ENCODE peak calls at places on chromosomes 7 and 10, in five cellular contexts. One of them, this sample, is unnamed.

GRCh38 chr10:100148353-100149211 is 37.2 kb downstream of the ERLIN1 start:
- DNase-seq in HFF-Myc: peak
- DNase-seq in GM12865: peak
- DNase-seq in type B pancreatic cell: no peak
- DNase-seq in AG04450: no peak
- DNase-seq in this sample: peak

GRCh38 chr10:115171392-115171960 is 78.3 kb downstream of the ATRNL1 start:
- DNase-seq in HFF-Myc: no peak
- DNase-seq in GM12865: peak
- DNase-seq in type B pancreatic cell: no peak
- DNase-seq in AG04450: no peak
- DNase-seq in this sample: no peak

GRCh38 chr10:102670871-102671434 is 26.7 kb downstream of the TRIM8 start:
- DNase-seq in HFF-Myc: no peak
- DNase-seq in GM12865: no peak
- DNase-seq in type B pancreatic cell: no peak
- DNase-seq in AG04450: no peak
- DNase-seq in this sample: no peak

GRCh38 chr10:8137726-8138125 is 83.2 kb downstream of the GATA3 start:
- DNase-seq in HFF-Myc: no peak
- DNase-seq in GM12865: peak
- DNase-seq in type B pancreatic cell: no peak
- DNase-seq in AG04450: no peak
- DNase-seq in this sample: no peak

GRCh38 chr7:134018321-134018720 is 108.8 kb upstream of the LRGUK start:
- DNase-seq in HFF-Myc: no peak
- DNase-seq in GM12865: no peak
- DNase-seq in type B pancreatic cell: no peak
- DNase-seq in AG04450: no peak
- DNase-seq in this sample: no peak

GRCh38 chr7:50599385-50599784 is 34.2 kb upstream of the DDC start:
- DNase-seq in HFF-Myc: no peak
- DNase-seq in GM12865: no peak
- DNase-seq in type B pancreatic cell: no peak
- DNase-seq in AG04450: no peak
- DNase-seq in this sample: no peak

GRCh38 chr7:82339958-82340357 is 103.6 kb downstream of the CACNA2D1 start:
- DNase-seq in HFF-Myc: no peak
- DNase-seq in GM12865: no peak
- DNase-seq in type B pancreatic cell: no peak
- DNase-seq in AG04450: no peak
- DNase-seq in this sample: no peak

GRCh38 chr7:36601596-36601995 is 122.7 kb downstream of the AOAH start:
- DNase-seq in HFF-Myc: no peak
- DNase-seq in GM12865: no peak
- DNase-seq in type B pancreatic cell: no peak
- DNase-seq in AG04450: no peak
- DNase-seq in this sample: no peak

GRCh38 chr10:75043256-75044121 is 68.0 kb upstream of the SAMD8 start:
- DNase-seq in HFF-Myc: no peak
- DNase-seq in GM12865: no peak
- DNase-seq in type B pancreatic cell: no peak
- DNase-seq in AG04450: no peak
- DNase-seq in this sample: peak

GRCh38 chr7:79046061-79046460 is 407.4 kb downstream of the MAGI2 start:
- DNase-seq in HFF-Myc: no peak
- DNase-seq in GM12865: no peak
- DNase-seq in type B pancreatic cell: no peak
- DNase-seq in AG04450: no peak
- DNase-seq in this sample: no peak

GRCh38 chr7:100465702-100466311 is 1.7 kb upstream of the SPACDR start:
- DNase-seq in HFF-Myc: no peak
- DNase-seq in GM12865: no peak
- DNase-seq in type B pancreatic cell: no peak
- DNase-seq in AG04450: no peak
- DNase-seq in this sample: peak

GRCh38 chr10:30877111-30877510 is 154.6 kb downstream of the ZNF438 start:
- DNase-seq in HFF-Myc: no peak
- DNase-seq in GM12865: no peak
- DNase-seq in type B pancreatic cell: no peak
- DNase-seq in AG04450: no peak
- DNase-seq in this sample: no peak

GRCh38 chr7:81693894-81694293 is 76.0 kb downstream of the HGF start:
- DNase-seq in HFF-Myc: no peak
- DNase-seq in GM12865: no peak
- DNase-seq in type B pancreatic cell: no peak
- DNase-seq in AG04450: no peak
- DNase-seq in this sample: no peak

GRCh38 chr7:137360087-137360679 is 16.6 kb upstream of the PTN start:
- DNase-seq in HFF-Myc: peak
- DNase-seq in GM12865: no peak
- DNase-seq in type B pancreatic cell: no peak
- DNase-seq in AG04450: no peak
- DNase-seq in this sample: no peak

GRCh38 chr7:107932851-107933250 is 41.9 kb downstream of the DLD start:
- DNase-seq in HFF-Myc: no peak
- DNase-seq in GM12865: no peak
- DNase-seq in type B pancreatic cell: no peak
- DNase-seq in AG04450: no peak
- DNase-seq in this sample: no peak

GRCh38 chr10:11197266-11197712 is 179.6 kb downstream of the CELF2 start:
- DNase-seq in HFF-Myc: no peak
- DNase-seq in GM12865: peak
- DNase-seq in type B pancreatic cell: no peak
- DNase-seq in AG04450: no peak
- DNase-seq in this sample: peak

GRCh38 chr7:98360221-98361124 is 40.4 kb downstream of the BAIAP2L1 start:
- DNase-seq in HFF-Myc: no peak
- DNase-seq in GM12865: no peak
- DNase-seq in type B pancreatic cell: no peak
- DNase-seq in AG04450: no peak
- DNase-seq in this sample: no peak

GRCh38 chr10:114256041-114256765 is 17.1 kb downstream of the VWA2 start:
- DNase-seq in HFF-Myc: no peak
- DNase-seq in GM12865: no peak
- DNase-seq in type B pancreatic cell: no peak
- DNase-seq in AG04450: no peak
- DNase-seq in this sample: no peak

GRCh38 chr7:229184-229964 is 37.0 kb downstream of the FAM20C start:
- DNase-seq in HFF-Myc: peak
- DNase-seq in GM12865: no peak
- DNase-seq in type B pancreatic cell: no peak
- DNase-seq in AG04450: peak
- DNase-seq in this sample: no peak

GRCh38 chr10:32981760-32982159 is 23.7 kb upstream of the ITGB1 start:
- DNase-seq in HFF-Myc: no peak
- DNase-seq in GM12865: no peak
- DNase-seq in type B pancreatic cell: no peak
- DNase-seq in AG04450: no peak
- DNase-seq in this sample: no peak

GRCh38 chr7:1742555-1743303 is 72.7 kb downstream of the ELFN1 start:
- DNase-seq in HFF-Myc: no peak
- DNase-seq in GM12865: no peak
- DNase-seq in type B pancreatic cell: no peak
- DNase-seq in AG04450: no peak
- DNase-seq in this sample: peak

GRCh38 chr10:127468632-127469031 is 80.5 kb upstream of the NPS start:
- DNase-seq in HFF-Myc: no peak
- DNase-seq in GM12865: no peak
- DNase-seq in type B pancreatic cell: no peak
- DNase-seq in AG04450: no peak
- DNase-seq in this sample: no peak

GRCh38 chr10:5764422-5765297 is 48.6 kb downstream of the GDI2 start:
- DNase-seq in HFF-Myc: no peak
- DNase-seq in GM12865: no peak
- DNase-seq in type B pancreatic cell: no peak
- DNase-seq in AG04450: no peak
- DNase-seq in this sample: no peak
- TF ChIP-seq CTCF in HFF-Myc: no peak
- TF ChIP-seq CTCF in GM12865: no peak
- TF ChIP-seq CTCF in type B pancreatic cell: no peak
- TF ChIP-seq CTCF in AG04450: no peak
- TF ChIP-seq CTCF in this sample: no peak

GRCh38 chr7:46352335-46352954 is 431.4 kb upstream of the IGFBP3 start:
- DNase-seq in HFF-Myc: peak
- DNase-seq in GM12865: peak
- DNase-seq in type B pancreatic cell: no peak
- DNase-seq in AG04450: peak
- DNase-seq in this sample: peak
- TF ChIP-seq CTCF in HFF-Myc: peak
- TF ChIP-seq CTCF in GM12865: peak
- TF ChIP-seq CTCF in type B pancreatic cell: peak
- TF ChIP-seq CTCF in AG04450: peak
- TF ChIP-seq CTCF in this sample: peak

GRCh38 chr7:27155816-27156507 is 513 bp downstream of the HOXA7 start:
- DNase-seq in HFF-Myc: no peak
- DNase-seq in GM12865: no peak
- DNase-seq in type B pancreatic cell: peak
- DNase-seq in AG04450: no peak
- DNase-seq in this sample: no peak
- TF ChIP-seq CTCF in HFF-Myc: no peak
- TF ChIP-seq CTCF in GM12865: no peak
- TF ChIP-seq CTCF in type B pancreatic cell: no peak
- TF ChIP-seq CTCF in AG04450: no peak
- TF ChIP-seq CTCF in this sample: no peak

DNA sequence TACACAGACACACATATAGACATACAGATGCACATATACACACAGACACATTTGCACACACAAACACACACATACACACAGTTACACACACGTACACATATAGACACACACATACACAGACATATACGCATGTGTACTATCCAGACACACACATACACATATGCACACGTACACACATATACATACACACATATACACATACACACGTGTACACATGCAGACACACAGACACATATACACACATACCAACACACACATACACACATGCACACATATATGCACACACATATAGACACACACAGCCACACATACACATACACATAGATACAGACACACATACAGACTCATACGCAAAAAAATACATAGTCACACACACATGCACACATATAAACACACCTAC is 184.2 kb downstream of the PFKFB3 start:
- DNase-seq in HFF-Myc: no peak
- DNase-seq in GM12865: no peak
- DNase-seq in type B pancreatic cell: no peak
- DNase-seq in AG04450: no peak
- DNase-seq in this sample: no peak
- TF ChIP-seq CTCF in HFF-Myc: no peak
- TF ChIP-seq CTCF in GM12865: no peak
- TF ChIP-seq CTCF in type B pancreatic cell: no peak
- TF ChIP-seq CTCF in AG04450: no peak
- TF ChIP-seq CTCF in this sample: no peak

GRCh38 chr10:119667562-119668328 is 16.6 kb downstream of the BAG3 start:
- DNase-seq in HFF-Myc: peak
- DNase-seq in GM12865: no peak
- DNase-seq in type B pancreatic cell: no peak
- DNase-seq in AG04450: peak
- DNase-seq in this sample: no peak
- TF ChIP-seq CTCF in HFF-Myc: no peak
- TF ChIP-seq CTCF in GM12865: no peak
- TF ChIP-seq CTCF in type B pancreatic cell: no peak
- TF ChIP-seq CTCF in AG04450: peak
- TF ChIP-seq CTCF in this sample: no peak

GRCh38 chr7:28389504-28390385 is 22.6 kb upstream of the CREB5 start:
- DNase-seq in HFF-Myc: peak
- DNase-seq in GM12865: peak
- DNase-seq in type B pancreatic cell: no peak
- DNase-seq in AG04450: peak
- DNase-seq in this sample: peak
- TF ChIP-seq CTCF in HFF-Myc: peak
- TF ChIP-seq CTCF in GM12865: peak
- TF ChIP-seq CTCF in type B pancreatic cell: peak
- TF ChIP-seq CTCF in AG04450: peak
- TF ChIP-seq CTCF in this sample: peak

This sample was measured in GM20000.